ENCODE peak calls at places on chromosomes 12 and 14, in ten cellular contexts. One of them, this sample, is unnamed.

GRCh38 chr14:61525293-61526011 is 169.9 kb upstream of the HIF1A start:
- DNase-seq in activated CD4-positive, alpha-beta T cell treated with anti-CD3 and anti-CD28 coated beads for 36 hours: peak
- DNase-seq in HEK293T: no peak
- DNase-seq in HT1080: peak
- DNase-seq in prostate gland: peak
- DNase-seq in NCI-H1694 treated with DMSO at 0.1 percent for 48 hours: no peak
- DNase-seq in cardiac septum: peak
- DNase-seq in natural killer cell treated with Interleukin-12 subunit alpha and Interleukin-12 subunit beta and Interleukin-15 and Interleukin-18, amount 100 ng/mL, for 72 hours: peak
- DNase-seq in GM12864: peak
- DNase-seq in NAMALWA: no peak
- DNase-seq in this sample: no peak

GRCh38 chr14:60327447-60328331 is 78.7 kb downstream of the PPM1A start:
- DNase-seq in activated CD4-positive, alpha-beta T cell treated with anti-CD3 and anti-CD28 coated beads for 36 hours: peak
- DNase-seq in HEK293T: peak
- DNase-seq in HT1080: no peak
- DNase-seq in prostate gland: peak
- DNase-seq in NCI-H1694 treated with DMSO at 0.1 percent for 48 hours: no peak
- DNase-seq in cardiac septum: no peak
- DNase-seq in natural killer cell treated with Interleukin-12 subunit alpha and Interleukin-12 subunit beta and Interleukin-15 and Interleukin-18, amount 100 ng/mL, for 72 hours: no peak
- DNase-seq in GM12864: peak
- DNase-seq in NAMALWA: peak
- DNase-seq in this sample: no peak

GRCh38 chr14:105071942-105072341 is 6.7 kb upstream of the GPR132 start:
- DNase-seq in activated CD4-positive, alpha-beta T cell treated with anti-CD3 and anti-CD28 coated beads for 36 hours: no peak
- DNase-seq in HEK293T: no peak
- DNase-seq in HT1080: no peak
- DNase-seq in prostate gland: no peak
- DNase-seq in NCI-H1694 treated with DMSO at 0.1 percent for 48 hours: no peak
- DNase-seq in cardiac septum: no peak
- DNase-seq in natural killer cell treated with Interleukin-12 subunit alpha and Interleukin-12 subunit beta and Interleukin-15 and Interleukin-18, amount 100 ng/mL, for 72 hours: no peak
- DNase-seq in GM12864: no peak
- DNase-seq in NAMALWA: no peak
- DNase-seq in this sample: no peak

GRCh38 chr12:11545438-11546330 is 103.8 kb upstream of the ETV6 start:
- DNase-seq in activated CD4-positive, alpha-beta T cell treated with anti-CD3 and anti-CD28 coated beads for 36 hours: peak
- DNase-seq in HEK293T: no peak
- DNase-seq in HT1080: peak
- DNase-seq in prostate gland: no peak
- DNase-seq in NCI-H1694 treated with DMSO at 0.1 percent for 48 hours: peak
- DNase-seq in cardiac septum: no peak
- DNase-seq in natural killer cell treated with Interleukin-12 subunit alpha and Interleukin-12 subunit beta and Interleukin-15 and Interleukin-18, amount 100 ng/mL, for 72 hours: no peak
- DNase-seq in GM12864: peak
- DNase-seq in NAMALWA: peak
- DNase-seq in this sample: no peak

GRCh38 chr12:70994217-70994788 is 73.8 kb upstream of the PTPRR start:
- DNase-seq in activated CD4-positive, alpha-beta T cell treated with anti-CD3 and anti-CD28 coated beads for 36 hours: no peak
- DNase-seq in HEK293T: no peak
- DNase-seq in HT1080: peak
- DNase-seq in prostate gland: peak
- DNase-seq in NCI-H1694 treated with DMSO at 0.1 percent for 48 hours: no peak
- DNase-seq in cardiac septum: no peak
- DNase-seq in natural killer cell treated with Interleukin-12 subunit alpha and Interleukin-12 subunit beta and Interleukin-15 and Interleukin-18, amount 100 ng/mL, for 72 hours: no peak
- DNase-seq in GM12864: no peak
- DNase-seq in NAMALWA: no peak
- DNase-seq in this sample: peak

GRCh38 chr12:95646781-95647184 is 95.5 kb upstream of the USP44 start:
- DNase-seq in activated CD4-positive, alpha-beta T cell treated with anti-CD3 and anti-CD28 coated beads for 36 hours: no peak
- DNase-seq in HEK293T: no peak
- DNase-seq in HT1080: no peak
- DNase-seq in prostate gland: no peak
- DNase-seq in NCI-H1694 treated with DMSO at 0.1 percent for 48 hours: no peak
- DNase-seq in cardiac septum: no peak
- DNase-seq in natural killer cell treated with Interleukin-12 subunit alpha and Interleukin-12 subunit beta and Interleukin-15 and Interleukin-18, amount 100 ng/mL, for 72 hours: no peak
- DNase-seq in GM12864: no peak
- DNase-seq in NAMALWA: no peak
- DNase-seq in this sample: no peak

GRCh38 chr12:109734219-109735000 is 20.8 kb downstream of the FAM222A start:
- DNase-seq in activated CD4-positive, alpha-beta T cell treated with anti-CD3 and anti-CD28 coated beads for 36 hours: peak
- DNase-seq in HEK293T: no peak
- DNase-seq in HT1080: no peak
- DNase-seq in prostate gland: no peak
- DNase-seq in NCI-H1694 treated with DMSO at 0.1 percent for 48 hours: peak
- DNase-seq in cardiac septum: peak
- DNase-seq in natural killer cell treated with Interleukin-12 subunit alpha and Interleukin-12 subunit beta and Interleukin-15 and Interleukin-18, amount 100 ng/mL, for 72 hours: no peak
- DNase-seq in GM12864: no peak
- DNase-seq in NAMALWA: no peak
- DNase-seq in this sample: no peak

GRCh38 chr14:75905505-75905904 is 76.3 kb downstream of the TGFB3 start:
- DNase-seq in activated CD4-positive, alpha-beta T cell treated with anti-CD3 and anti-CD28 coated beads for 36 hours: no peak
- DNase-seq in HEK293T: no peak
- DNase-seq in HT1080: peak
- DNase-seq in prostate gland: peak
- DNase-seq in NCI-H1694 treated with DMSO at 0.1 percent for 48 hours: no peak
- DNase-seq in cardiac septum: no peak
- DNase-seq in natural killer cell treated with Interleukin-12 subunit alpha and Interleukin-12 subunit beta and Interleukin-15 and Interleukin-18, amount 100 ng/mL, for 72 hours: no peak
- DNase-seq in GM12864: no peak
- DNase-seq in NAMALWA: no peak
- DNase-seq in this sample: peak

GRCh38 chr12:51521554-51522276 is 69.3 kb upstream of the SCN8A start:
- DNase-seq in activated CD4-positive, alpha-beta T cell treated with anti-CD3 and anti-CD28 coated beads for 36 hours: no peak
- DNase-seq in HEK293T: no peak
- DNase-seq in HT1080: no peak
- DNase-seq in prostate gland: no peak
- DNase-seq in NCI-H1694 treated with DMSO at 0.1 percent for 48 hours: no peak
- DNase-seq in cardiac septum: no peak
- DNase-seq in natural killer cell treated with Interleukin-12 subunit alpha and Interleukin-12 subunit beta and Interleukin-15 and Interleukin-18, amount 100 ng/mL, for 72 hours: no peak
- DNase-seq in GM12864: no peak
- DNase-seq in NAMALWA: no peak
- DNase-seq in this sample: no peak

GRCh38 chr12:108478611-108479010 is 36.5 kb upstream of the FICD start:
- DNase-seq in activated CD4-positive, alpha-beta T cell treated with anti-CD3 and anti-CD28 coated beads for 36 hours: no peak
- DNase-seq in HEK293T: peak
- DNase-seq in HT1080: no peak
- DNase-seq in prostate gland: no peak
- DNase-seq in NCI-H1694 treated with DMSO at 0.1 percent for 48 hours: no peak
- DNase-seq in cardiac septum: no peak
- DNase-seq in natural killer cell treated with Interleukin-12 subunit alpha and Interleukin-12 subunit beta and Interleukin-15 and Interleukin-18, amount 100 ng/mL, for 72 hours: no peak
- DNase-seq in GM12864: no peak
- DNase-seq in NAMALWA: no peak
- DNase-seq in this sample: no peak

GRCh38 chr14:72439707-72440106 is 454.2 kb downstream of the DPF3 start:
- DNase-seq in activated CD4-positive, alpha-beta T cell treated with anti-CD3 and anti-CD28 coated beads for 36 hours: peak
- DNase-seq in HEK293T: no peak
- DNase-seq in HT1080: no peak
- DNase-seq in prostate gland: no peak
- DNase-seq in NCI-H1694 treated with DMSO at 0.1 percent for 48 hours: no peak
- DNase-seq in cardiac septum: no peak
- DNase-seq in natural killer cell treated with Interleukin-12 subunit alpha and Interleukin-12 subunit beta and Interleukin-15 and Interleukin-18, amount 100 ng/mL, for 72 hours: peak
- DNase-seq in GM12864: no peak
- DNase-seq in NAMALWA: no peak
- DNase-seq in this sample: no peak

GRCh38 chr12:55743131-55743921 is 404 bp downstream of the GDF11 start:
- DNase-seq in activated CD4-positive, alpha-beta T cell treated with anti-CD3 and anti-CD28 coated beads for 36 hours: peak
- DNase-seq in HEK293T: peak
- DNase-seq in HT1080: peak
- DNase-seq in prostate gland: peak
- DNase-seq in NCI-H1694 treated with DMSO at 0.1 percent for 48 hours: no peak
- DNase-seq in cardiac septum: peak
- DNase-seq in natural killer cell treated with Interleukin-12 subunit alpha and Interleukin-12 subunit beta and Interleukin-15 and Interleukin-18, amount 100 ng/mL, for 72 hours: peak
- DNase-seq in GM12864: no peak
- DNase-seq in NAMALWA: peak
- DNase-seq in this sample: no peak

GRCh38 chr14:21056520-21057163 is 980 bp upstream of the RNASE8 start:
- DNase-seq in activated CD4-positive, alpha-beta T cell treated with anti-CD3 and anti-CD28 coated beads for 36 hours: no peak
- DNase-seq in HEK293T: no peak
- DNase-seq in HT1080: peak
- DNase-seq in prostate gland: no peak
- DNase-seq in NCI-H1694 treated with DMSO at 0.1 percent for 48 hours: no peak
- DNase-seq in cardiac septum: no peak
- DNase-seq in natural killer cell treated with Interleukin-12 subunit alpha and Interleukin-12 subunit beta and Interleukin-15 and Interleukin-18, amount 100 ng/mL, for 72 hours: no peak
- DNase-seq in GM12864: no peak
- DNase-seq in NAMALWA: no peak
- DNase-seq in this sample: no peak

GRCh38 chr12:27456618-27457017 is 10.1 kb downstream of the SMCO2 start:
- DNase-seq in activated CD4-positive, alpha-beta T cell treated with anti-CD3 and anti-CD28 coated beads for 36 hours: no peak
- DNase-seq in HEK293T: no peak
- DNase-seq in HT1080: no peak
- DNase-seq in prostate gland: no peak
- DNase-seq in NCI-H1694 treated with DMSO at 0.1 percent for 48 hours: no peak
- DNase-seq in cardiac septum: no peak
- DNase-seq in natural killer cell treated with Interleukin-12 subunit alpha and Interleukin-12 subunit beta and Interleukin-15 and Interleukin-18, amount 100 ng/mL, for 72 hours: no peak
- DNase-seq in GM12864: no peak
- DNase-seq in NAMALWA: no peak
- DNase-seq in this sample: no peak

GRCh38 chr14:50864237-50864636 is 7.6 kb upstream of the ABHD12B start:
- DNase-seq in activated CD4-positive, alpha-beta T cell treated with anti-CD3 and anti-CD28 coated beads for 36 hours: no peak
- DNase-seq in HEK293T: no peak
- DNase-seq in HT1080: no peak
- DNase-seq in prostate gland: no peak
- DNase-seq in NCI-H1694 treated with DMSO at 0.1 percent for 48 hours: no peak
- DNase-seq in cardiac septum: no peak
- DNase-seq in natural killer cell treated with Interleukin-12 subunit alpha and Interleukin-12 subunit beta and Interleukin-15 and Interleukin-18, amount 100 ng/mL, for 72 hours: no peak
- DNase-seq in GM12864: no peak
- DNase-seq in NAMALWA: no peak
- DNase-seq in this sample: no peak

GRCh38 chr14:99274346-99275221 is 2.6 kb upstream of the BCL11B start:
- DNase-seq in activated CD4-positive, alpha-beta T cell treated with anti-CD3 and anti-CD28 coated beads for 36 hours: peak
- DNase-seq in HEK293T: peak
- DNase-seq in HT1080: peak
- DNase-seq in prostate gland: peak
- DNase-seq in NCI-H1694 treated with DMSO at 0.1 percent for 48 hours: peak
- DNase-seq in cardiac septum: no peak
- DNase-seq in natural killer cell treated with Interleukin-12 subunit alpha and Interleukin-12 subunit beta and Interleukin-15 and Interleukin-18, amount 100 ng/mL, for 72 hours: peak
- DNase-seq in GM12864: no peak
- DNase-seq in NAMALWA: no peak
- DNase-seq in this sample: no peak

GRCh38 chr14:91985521-91986255 is 38.2 kb upstream of the FBLN5 start:
- DNase-seq in activated CD4-positive, alpha-beta T cell treated with anti-CD3 and anti-CD28 coated beads for 36 hours: no peak
- DNase-seq in HEK293T: no peak
- DNase-seq in HT1080: no peak
- DNase-seq in prostate gland: no peak
- DNase-seq in NCI-H1694 treated with DMSO at 0.1 percent for 48 hours: no peak
- DNase-seq in cardiac septum: no peak
- DNase-seq in natural killer cell treated with Interleukin-12 subunit alpha and Interleukin-12 subunit beta and Interleukin-15 and Interleukin-18, amount 100 ng/mL, for 72 hours: no peak
- DNase-seq in GM12864: no peak
- DNase-seq in NAMALWA: no peak
- DNase-seq in this sample: no peak

GRCh38 chr14:67071506-67071905 is 117.7 kb upstream of the GARIN2 start:
- DNase-seq in activated CD4-positive, alpha-beta T cell treated with anti-CD3 and anti-CD28 coated beads for 36 hours: no peak
- DNase-seq in HEK293T: no peak
- DNase-seq in HT1080: no peak
- DNase-seq in prostate gland: no peak
- DNase-seq in NCI-H1694 treated with DMSO at 0.1 percent for 48 hours: no peak
- DNase-seq in cardiac septum: no peak
- DNase-seq in natural killer cell treated with Interleukin-12 subunit alpha and Interleukin-12 subunit beta and Interleukin-15 and Interleukin-18, amount 100 ng/mL, for 72 hours: no peak
- DNase-seq in GM12864: no peak
- DNase-seq in NAMALWA: no peak
- DNase-seq in this sample: no peak

GRCh38 chr12:46209914-46210834 is 58.7 kb downstream of the SLC38A1 start:
- DNase-seq in activated CD4-positive, alpha-beta T cell treated with anti-CD3 and anti-CD28 coated beads for 36 hours: peak
- DNase-seq in HEK293T: no peak
- DNase-seq in HT1080: peak
- DNase-seq in prostate gland: peak
- DNase-seq in NCI-H1694 treated with DMSO at 0.1 percent for 48 hours: no peak
- DNase-seq in cardiac septum: no peak
- DNase-seq in natural killer cell treated with Interleukin-12 subunit alpha and Interleukin-12 subunit beta and Interleukin-15 and Interleukin-18, amount 100 ng/mL, for 72 hours: no peak
- DNase-seq in GM12864: no peak
- DNase-seq in NAMALWA: no peak
- DNase-seq in this sample: no peak

GRCh38 chr14:99072956-99073355 is 199.0 kb downstream of the BCL11B start:
- DNase-seq in activated CD4-positive, alpha-beta T cell treated with anti-CD3 and anti-CD28 coated beads for 36 hours: no peak
- DNase-seq in HEK293T: no peak
- DNase-seq in HT1080: no peak
- DNase-seq in prostate gland: no peak
- DNase-seq in NCI-H1694 treated with DMSO at 0.1 percent for 48 hours: no peak
- DNase-seq in cardiac septum: no peak
- DNase-seq in natural killer cell treated with Interleukin-12 subunit alpha and Interleukin-12 subunit beta and Interleukin-15 and Interleukin-18, amount 100 ng/mL, for 72 hours: no peak
- DNase-seq in GM12864: no peak
- DNase-seq in NAMALWA: no peak
- DNase-seq in this sample: no peak

GRCh38 chr12:6970096-6970527 is 352 bp downstream of the PHB2 start:
- DNase-seq in activated CD4-positive, alpha-beta T cell treated with anti-CD3 and anti-CD28 coated beads for 36 hours: no peak
- DNase-seq in HEK293T: no peak
- DNase-seq in HT1080: no peak
- DNase-seq in prostate gland: no peak
- DNase-seq in NCI-H1694 treated with DMSO at 0.1 percent for 48 hours: peak
- DNase-seq in cardiac septum: no peak
- DNase-seq in natural killer cell treated with Interleukin-12 subunit alpha and Interleukin-12 subunit beta and Interleukin-15 and Interleukin-18, amount 100 ng/mL, for 72 hours: no peak
- DNase-seq in GM12864: no peak
- DNase-seq in NAMALWA: no peak
- DNase-seq in this sample: no peak

GRCh38 chr12:68953536-68953935 is 20.6 kb upstream of the CPM start:
- DNase-seq in activated CD4-positive, alpha-beta T cell treated with anti-CD3 and anti-CD28 coated beads for 36 hours: peak
- DNase-seq in HEK293T: no peak
- DNase-seq in HT1080: no peak
- DNase-seq in prostate gland: peak
- DNase-seq in NCI-H1694 treated with DMSO at 0.1 percent for 48 hours: no peak
- DNase-seq in cardiac septum: no peak
- DNase-seq in natural killer cell treated with Interleukin-12 subunit alpha and Interleukin-12 subunit beta and Interleukin-15 and Interleukin-18, amount 100 ng/mL, for 72 hours: no peak
- DNase-seq in GM12864: no peak
- DNase-seq in NAMALWA: no peak
- DNase-seq in this sample: no peak

GRCh38 chr12:119780786-119781434 is 96.2 kb downstream of the CIT start:
- DNase-seq in activated CD4-positive, alpha-beta T cell treated with anti-CD3 and anti-CD28 coated beads for 36 hours: no peak
- DNase-seq in HEK293T: peak
- DNase-seq in HT1080: peak
- DNase-seq in prostate gland: peak
- DNase-seq in NCI-H1694 treated with DMSO at 0.1 percent for 48 hours: peak
- DNase-seq in cardiac septum: no peak
- DNase-seq in natural killer cell treated with Interleukin-12 subunit alpha and Interleukin-12 subunit beta and Interleukin-15 and Interleukin-18, amount 100 ng/mL, for 72 hours: no peak
- DNase-seq in GM12864: no peak
- DNase-seq in NAMALWA: no peak
- DNase-seq in this sample: peak

GRCh38 chr12:32264995-32265394 is 134.4 kb upstream of the FGD4 start:
- DNase-seq in activated CD4-positive, alpha-beta T cell treated with anti-CD3 and anti-CD28 coated beads for 36 hours: no peak
- DNase-seq in HEK293T: no peak
- DNase-seq in HT1080: no peak
- DNase-seq in prostate gland: no peak
- DNase-seq in NCI-H1694 treated with DMSO at 0.1 percent for 48 hours: peak
- DNase-seq in cardiac septum: no peak
- DNase-seq in natural killer cell treated with Interleukin-12 subunit alpha and Interleukin-12 subunit beta and Interleukin-15 and Interleukin-18, amount 100 ng/mL, for 72 hours: no peak
- DNase-seq in GM12864: peak
- DNase-seq in NAMALWA: peak
- DNase-seq in this sample: no peak

GRCh38 chr12:94039914-94040313 is 108.5 kb upstream of the PLXNC1 start:
- DNase-seq in activated CD4-positive, alpha-beta T cell treated with anti-CD3 and anti-CD28 coated beads for 36 hours: no peak
- DNase-seq in HEK293T: no peak
- DNase-seq in HT1080: no peak
- DNase-seq in prostate gland: no peak
- DNase-seq in NCI-H1694 treated with DMSO at 0.1 percent for 48 hours: no peak
- DNase-seq in cardiac septum: no peak
- DNase-seq in natural killer cell treated with Interleukin-12 subunit alpha and Interleukin-12 subunit beta and Interleukin-15 and Interleukin-18, amount 100 ng/mL, for 72 hours: no peak
- DNase-seq in GM12864: no peak
- DNase-seq in NAMALWA: peak
- DNase-seq in this sample: no peak

GRCh38 chr12:99959549-99960170 is 25.1 kb downstream of the ANKS1B start:
- DNase-seq in activated CD4-positive, alpha-beta T cell treated with anti-CD3 and anti-CD28 coated beads for 36 hours: no peak
- DNase-seq in HEK293T: no peak
- DNase-seq in HT1080: no peak
- DNase-seq in prostate gland: no peak
- DNase-seq in NCI-H1694 treated with DMSO at 0.1 percent for 48 hours: peak
- DNase-seq in cardiac septum: no peak
- DNase-seq in natural killer cell treated with Interleukin-12 subunit alpha and Interleukin-12 subunit beta and Interleukin-15 and Interleukin-18, amount 100 ng/mL, for 72 hours: no peak
- DNase-seq in GM12864: no peak
- DNase-seq in NAMALWA: no peak
- DNase-seq in this sample: no peak

GRCh38 chr12:119444462-119445044 is 110.0 kb downstream of the CCDC60 start:
- DNase-seq in activated CD4-positive, alpha-beta T cell treated with anti-CD3 and anti-CD28 coated beads for 36 hours: peak
- DNase-seq in HEK293T: peak
- DNase-seq in HT1080: peak
- DNase-seq in prostate gland: peak
- DNase-seq in NCI-H1694 treated with DMSO at 0.1 percent for 48 hours: peak
- DNase-seq in cardiac septum: no peak
- DNase-seq in natural killer cell treated with Interleukin-12 subunit alpha and Interleukin-12 subunit beta and Interleukin-15 and Interleukin-18, amount 100 ng/mL, for 72 hours: no peak
- DNase-seq in GM12864: peak
- DNase-seq in NAMALWA: peak
- DNase-seq in this sample: no peak

GRCh38 chr14:58138065-58138718 is 13.8 kb downstream of the ARMH4 start:
- DNase-seq in activated CD4-positive, alpha-beta T cell treated with anti-CD3 and anti-CD28 coated beads for 36 hours: no peak
- DNase-seq in HEK293T: no peak
- DNase-seq in HT1080: no peak
- DNase-seq in prostate gland: no peak
- DNase-seq in NCI-H1694 treated with DMSO at 0.1 percent for 48 hours: no peak
- DNase-seq in cardiac septum: no peak
- DNase-seq in natural killer cell treated with Interleukin-12 subunit alpha and Interleukin-12 subunit beta and Interleukin-15 and Interleukin-18, amount 100 ng/mL, for 72 hours: no peak
- DNase-seq in GM12864: no peak
- DNase-seq in NAMALWA: no peak
- DNase-seq in this sample: no peak